ENCODE peak calls at places on chromosomes 5 and 9, in eight cellular contexts. T is fibroblast of lung, Q is transverse colon, I is GM13976, K is coronary artery, S is astrocyte of the cerebellum, W is heart left ventricle, R is A673. L is an unnamed sample.

GRCh38 chr5:133827001-133827400 is 141.4 kb downstream of the C5orf15 start:
- DNase-seq in W (no peak), K (no peak), T (no peak), Q (no peak), R (no peak), I (no peak), S (no peak), L (no peak)

GRCh38 chr5:39570418-39571027 is 145.7 kb upstream of the DAB2 start:
- DNase-seq in S (peak), Q (no peak), I (no peak), K (no peak), T (peak), W (no peak), R (peak), L (no peak)

GRCh38 chr5:178625679-178626483 is 969 bp downstream of the CLK4 start:
- DNase-seq in T (peak), W (no peak), I (peak), Q (no peak), R (no peak), K (no peak), S (no peak), L (no peak)

GRCh38 chr5:16593630-16594029 is 23.2 kb downstream of the RETREG1 start:
- DNase-seq in K (no peak), Q (no peak), I (no peak), W (no peak), T (peak), R (no peak), S (no peak), L (no peak)

GRCh38 chr5:108681079-108681921 is 66.4 kb upstream of the FER start:
- DNase-seq in T (peak), K (no peak), I (peak), R (peak), Q (no peak), W (peak), S (peak), L (peak)

GRCh38 chr5:11985993-11986392 is 81.7 kb upstream of the CTNND2 start:
- DNase-seq in K (no peak), R (no peak), Q (no peak), T (no peak), S (no peak), I (no peak), W (no peak), L (no peak)

GRCh38 chr9:16318516-16319060 is 551.9 kb downstream of the BNC2 start:
- DNase-seq in K (peak), S (no peak), R (no peak), Q (no peak), T (no peak), W (no peak), I (no peak), L (no peak)

GRCh38 chr5:60210810-60211209 is 317.3 kb upstream of the PDE4D start:
- DNase-seq in S (no peak), Q (no peak), K (no peak), W (no peak), R (no peak), T (no peak), I (no peak), L (no peak)

GRCh38 chr5:154478752-154479159 is 729 bp upstream of the HAND1 start:
- DNase-seq in Q (no peak), T (no peak), S (no peak), R (no peak), W (no peak), I (no peak), K (peak), L (no peak)

GRCh38 chr5:72138943-72139467 is 31.7 kb downstream of the MAP1B start:
- DNase-seq in W (no peak), S (peak), K (no peak), T (peak), I (no peak), Q (no peak), R (no peak), L (no peak)

GRCh38 chr9:123008909-123009308 is 24.6 kb upstream of the GPR21 start:
- DNase-seq in R (no peak), T (no peak), W (no peak), K (no peak), I (no peak), S (no peak), Q (no peak), L (no peak)

GRCh38 chr9:106888992-106889631 is 26.1 kb downstream of the ZNF462 start:
- DNase-seq in I (no peak), W (no peak), S (no peak), Q (no peak), T (no peak), K (no peak), R (no peak), L (no peak)

GRCh38 chr5:74786851-74787250 is 19.8 kb downstream of the NSA2 start:
- DNase-seq in Q (peak), K (no peak), W (no peak), I (no peak), T (no peak), R (no peak), S (no peak), L (no peak)
- TF ChIP-seq CTCF in Q (peak), K (no peak), W (no peak), I (no peak), T (no peak), R (no peak), S (no peak), L (no peak)

DNA sequence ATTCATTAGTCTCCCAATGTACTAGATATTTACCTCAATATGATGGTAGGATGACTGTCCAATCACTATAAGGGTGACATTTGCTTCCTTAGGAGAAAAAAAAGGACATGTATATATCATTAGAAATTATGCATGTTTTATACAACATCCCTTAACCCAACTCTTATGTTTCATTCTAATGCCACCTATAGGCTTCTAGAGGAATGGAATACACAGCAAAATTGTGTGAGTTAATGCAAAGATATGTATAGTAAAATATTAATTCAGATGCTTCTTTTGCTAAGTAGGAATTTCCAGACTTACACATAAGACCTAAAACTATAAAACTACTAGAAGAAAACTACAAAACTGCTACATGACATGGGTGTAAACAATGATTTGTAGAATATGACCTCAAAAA is 3.5 kb downstream of the PRXL2C start:
- DNase-seq in S (peak), Q (no peak), K (no peak), W (no peak), T (no peak), I (peak), R (peak), L (no peak)
- TF ChIP-seq CTCF in S (peak), Q (no peak), K (no peak), W (peak), T (no peak), I (peak), R (peak), L (peak)

GRCh38 chr5:120151181-120151580 is 312.9 kb upstream of the PRR16 start:
- DNase-seq in Q (no peak), K (no peak), R (no peak), S (no peak), I (no peak), T (no peak), W (no peak), L (no peak)
- TF ChIP-seq CTCF in Q (no peak), K (no peak), R (no peak), S (no peak), I (no peak), T (no peak), W (no peak), L (no peak)

DNA sequence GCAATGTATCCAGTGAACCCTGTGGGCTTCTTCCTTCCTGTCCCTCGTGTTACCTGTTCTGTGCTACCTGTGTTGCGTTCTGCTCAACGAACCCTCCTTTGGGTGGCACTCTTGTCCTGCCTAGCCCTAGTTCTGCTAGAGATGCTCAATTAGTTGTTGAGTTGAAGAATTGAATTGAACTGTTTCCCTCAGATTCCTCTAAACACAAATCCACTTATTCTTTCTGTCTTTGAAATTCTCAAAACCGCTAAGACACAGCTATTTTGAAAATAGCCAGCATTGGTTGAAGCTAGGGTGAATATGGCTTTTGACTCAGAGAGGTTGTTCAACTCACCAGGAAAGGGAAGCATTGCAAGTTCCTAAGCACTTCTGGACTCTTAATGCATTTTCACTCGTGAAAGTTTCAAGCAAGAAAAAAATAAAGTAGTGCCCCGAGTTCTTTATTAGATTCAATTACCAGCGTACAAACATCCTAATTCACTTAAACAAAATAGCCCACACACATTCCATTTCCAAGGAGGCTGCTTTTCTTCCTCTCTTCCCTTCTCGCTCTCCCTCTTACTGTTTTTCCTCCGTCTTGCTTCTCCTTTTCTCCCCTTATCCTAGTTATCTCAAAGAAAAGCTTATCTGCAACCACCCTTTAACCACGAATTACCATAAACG is 648 bp upstream of the ITGA1 start:
- DNase-seq in Q (peak), S (no peak), R (peak), K (no peak), T (no peak), W (no peak), I (peak), L (no peak)
- TF ChIP-seq CTCF in Q (peak), S (peak), R (peak), K (no peak), T (peak), W (peak), I (peak), L (no peak)

DNA sequence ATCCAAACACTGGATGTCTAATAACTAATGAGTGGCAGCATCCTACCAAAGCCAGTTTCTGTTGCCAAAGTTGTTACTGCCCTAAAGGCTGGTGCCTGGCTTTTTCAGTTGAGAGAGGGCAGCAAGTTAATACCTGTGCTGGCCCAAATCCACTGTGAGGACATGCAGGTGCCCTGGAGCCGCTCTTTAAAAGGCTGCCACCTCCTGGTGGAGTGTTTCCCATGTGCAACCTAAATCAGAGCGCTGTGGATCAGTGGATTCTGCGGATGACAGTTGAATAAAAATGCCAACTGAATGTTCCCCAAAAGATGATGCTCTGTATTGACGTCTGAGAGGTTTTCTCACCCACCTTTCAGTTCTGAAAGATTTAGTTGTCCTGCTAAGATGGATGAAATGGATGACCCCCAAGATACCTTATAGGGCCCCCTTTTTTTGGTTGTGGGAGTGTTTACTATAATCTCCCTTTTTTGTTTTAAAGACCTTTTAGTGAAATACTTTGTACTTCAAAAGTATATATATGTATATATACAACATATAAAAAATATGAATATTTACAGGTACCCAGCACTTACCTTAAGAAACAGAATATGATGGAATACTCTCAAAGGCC is 146.4 kb downstream of the EGFLAM start:
- DNase-seq in R (no peak), K (no peak), I (no peak), T (no peak), S (no peak), Q (no peak), W (no peak), L (no peak)
- TF ChIP-seq CTCF in R (peak), K (no peak), I (no peak), T (no peak), S (peak), Q (no peak), W (no peak), L (peak)

DNA sequence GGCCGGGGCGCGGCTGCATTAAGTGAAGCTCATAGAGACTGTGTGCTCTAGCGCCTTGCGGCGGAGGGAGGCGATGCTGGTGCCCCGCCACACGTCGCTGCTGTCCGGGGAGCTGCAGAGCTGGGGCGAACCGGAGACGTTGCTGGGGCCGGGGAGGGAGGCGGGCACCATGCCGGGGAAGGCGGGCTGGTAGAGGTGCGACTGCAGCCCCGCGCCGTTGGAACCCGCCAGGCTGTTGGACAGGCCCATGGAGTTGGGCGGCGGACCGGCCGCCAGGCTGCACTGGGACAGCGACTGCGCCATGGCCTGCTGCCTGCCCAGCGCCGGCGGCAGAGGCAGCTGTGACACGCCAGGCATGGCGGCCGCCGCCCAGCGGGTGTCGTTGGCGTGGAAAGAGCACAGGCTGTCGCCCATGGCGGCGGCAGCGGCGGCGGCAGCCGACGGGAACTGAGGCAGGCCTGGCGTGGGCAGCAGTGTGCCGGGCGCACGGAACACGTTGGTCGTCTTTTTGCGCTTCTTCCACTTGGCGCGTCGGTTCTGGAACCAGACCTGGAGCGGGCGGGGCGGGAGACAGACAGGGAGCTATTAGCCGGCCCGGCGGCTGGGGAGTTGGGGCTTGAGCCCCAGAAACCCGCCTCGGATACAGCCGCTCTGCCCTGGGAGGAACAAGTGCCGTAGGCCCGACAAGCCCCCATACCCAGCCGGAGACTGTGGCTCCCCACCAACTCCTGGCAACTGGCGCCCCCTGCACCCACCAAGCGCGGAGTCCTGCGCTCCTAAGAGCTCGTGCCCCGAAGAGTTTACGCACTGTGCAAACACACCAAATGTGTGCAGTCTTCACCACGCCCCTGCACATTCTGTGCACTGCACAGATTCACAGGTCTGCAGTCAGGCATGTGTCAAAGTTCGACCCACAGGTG is 8.0 kb downstream of the OTP start:
- DNase-seq in T (peak), Q (peak), S (no peak), K (no peak), W (no peak), I (peak), R (peak), L (no peak)
- TF ChIP-seq CTCF in T (no peak), Q (peak), S (no peak), K (no peak), W (no peak), I (peak), R (peak), L (peak)

DNA sequence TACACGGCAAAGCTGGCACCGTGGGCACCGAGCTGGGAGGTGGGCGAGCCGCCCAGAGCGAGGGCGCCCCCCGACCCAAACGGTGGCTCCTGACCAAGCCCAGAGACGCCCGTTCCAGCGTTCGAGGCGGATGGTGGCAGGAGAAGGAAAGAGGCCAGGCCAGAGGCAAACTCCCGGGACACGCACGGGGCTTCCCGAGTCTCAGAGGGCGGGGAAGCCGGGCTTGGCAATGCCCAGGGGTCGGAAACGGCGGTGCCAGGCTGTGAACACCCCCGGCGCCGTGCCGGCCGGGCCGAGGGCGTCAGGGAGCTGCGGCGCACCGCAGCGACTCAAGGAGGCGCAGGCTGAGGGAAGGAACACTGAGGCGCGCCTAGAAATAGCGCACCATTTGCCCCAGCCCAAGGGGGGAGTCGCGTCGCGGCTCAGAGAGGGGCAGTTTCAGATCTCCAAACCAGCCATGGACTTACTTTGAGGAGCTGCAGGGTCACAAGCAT is 397 bp downstream of the SPRY4 start:
- DNase-seq in Q (no peak), R (peak), T (no peak), S (no peak), I (no peak), W (no peak), K (peak), L (no peak)
- TF ChIP-seq CTCF in Q (no peak), R (peak), T (peak), S (peak), I (peak), W (peak), K (no peak), L (peak)

DNA sequence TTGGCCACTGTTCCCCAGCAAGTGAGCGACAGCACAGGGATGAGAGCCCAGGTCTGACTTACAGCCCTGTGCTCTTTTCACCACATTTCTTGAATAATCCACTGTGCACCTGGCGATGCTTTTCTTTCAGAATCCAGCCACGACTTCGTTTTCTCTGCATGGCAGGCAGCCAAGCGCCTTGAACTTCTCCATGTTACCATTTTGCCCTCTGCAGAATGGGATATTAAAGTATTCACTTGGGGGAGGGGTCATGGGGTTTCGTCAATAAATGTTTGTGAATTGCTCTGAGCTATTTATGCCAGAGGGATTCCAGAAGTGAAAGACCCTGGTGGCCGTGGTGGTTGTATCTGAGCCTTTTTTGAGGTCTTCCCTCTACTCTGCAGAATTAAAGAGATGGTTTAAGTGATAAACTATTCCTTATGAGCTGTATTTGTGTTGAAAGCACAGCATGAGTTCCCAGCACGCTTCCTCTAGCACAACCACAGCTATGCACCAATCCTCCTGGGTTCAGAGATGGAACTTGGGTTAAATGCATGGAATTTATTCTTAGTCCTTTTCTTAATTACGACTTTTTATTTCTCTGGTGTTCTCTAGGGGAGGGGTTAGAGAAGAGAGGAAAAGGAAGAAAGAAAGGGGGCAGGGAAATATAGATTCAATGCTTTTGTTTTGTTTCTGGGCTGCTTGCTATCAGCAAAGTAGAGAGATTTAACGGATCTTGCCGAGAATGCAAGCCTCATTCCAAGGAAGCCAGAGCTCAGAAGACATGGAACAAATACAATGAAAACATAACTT is 478.2 kb upstream of the TNC start:
- DNase-seq in Q (no peak), K (no peak), T (peak), W (no peak), S (peak), I (no peak), R (peak), L (no peak)
- TF ChIP-seq CTCF in Q (no peak), K (no peak), T (no peak), W (no peak), S (peak), I (no peak), R (no peak), L (no peak)